ENCODE peak calls at places on chromosomes 16 and 17, in five cellular contexts. L is hepatic stellate cell, A is NCI-H2029 treated with DMSO at 0.1 percent for 48 hours, Y is mesenchymal stem cell, K is activated T-cell treated with anti-CD3 and anti-CD28 coated beads for 48 hours. G is an unnamed sample.

GRCh38 chr16:55257971-55258613 is 65.9 kb upstream of the IRX6 start:
- DNase-seq in K (peak; percentile 43), L (peak; percentile 13), A (no peak), Y (no peak), G (peak; percentile 72)

GRCh38 chr16:68281368-68282063 is 17.2 kb downstream of the SLC7A6 start:
- DNase-seq in K (no peak), A (no peak), Y (no peak), L (no peak), G (no peak)

GRCh38 chr17:79746955-79747507 is 16.3 kb downstream of the ENPP7 start:
- DNase-seq in A (no peak), K (no peak), L (no peak), Y (no peak), G (no peak)

GRCh38 chr16:28597692-28598261 is 927 bp upstream of the SULT1A2 start:
- DNase-seq in K (no peak), L (no peak), A (no peak), Y (no peak), G (peak; percentile 54)

GRCh38 chr16:73082608-73083007 is 34.7 kb upstream of the ZFHX3 start:
- DNase-seq in L (peak; percentile 81), A (no peak), Y (peak; percentile 97), K (no peak), G (no peak)

GRCh38 chr17:62666801-62667591 is 39.5 kb downstream of the MRC2 start:
- DNase-seq in K (no peak), Y (no peak), L (no peak), A (no peak), G (no peak)

GRCh38 chr16:67279296-67280089 is at the start of gene PLEKHG4:
- DNase-seq in Y (peak; percentile 56), K (peak; percentile 87), A (no peak), L (peak; percentile 88), G (peak; percentile 76)

GRCh38 chr17:57518587-57519118 is 226.4 kb downstream of the CCDC182 start:
- DNase-seq in K (no peak), L (no peak), A (peak; percentile 59), Y (peak; percentile 84), G (no peak)

GRCh38 chr17:74442670-74443515 is 11.0 kb downstream of the GPRC5C start:
- DNase-seq in Y (no peak), A (peak; percentile 91), L (no peak), K (no peak), G (peak; percentile 83)

GRCh38 chr17:63774141-63774981 is at the start of gene DDX42:
- DNase-seq in L (peak; percentile 54), Y (peak; percentile 81), A (no peak), K (no peak), G (peak; percentile 91)

GRCh38 chr16:51392651-51393187 is 241.6 kb upstream of the SALL1 start:
- DNase-seq in Y (peak; percentile 98), A (no peak), L (peak; percentile 33), K (no peak), G (no peak)

GRCh38 chr16:75193730-75194444 is 13.1 kb downstream of the CTRB2 start:
- DNase-seq in A (no peak), L (no peak), Y (no peak), K (no peak), G (no peak)

GRCh38 chr16:83899272-83899897 is 470 bp downstream of the MLYCD start:
- DNase-seq in L (peak; percentile 61), K (peak; percentile 23), A (no peak), Y (peak; percentile 67), G (peak; percentile 32)

GRCh38 chr16:86965331-86965730 is 351.9 kb downstream of the C16orf95 start:
- DNase-seq in Y (no peak), K (no peak), L (no peak), A (no peak), G (no peak)

GRCh38 chr16:797120-797420 is 3.5 kb downstream of the GNG13 start:
- DNase-seq in Y (no peak), K (no peak), L (no peak), A (no peak), G (no peak)

GRCh38 chr17:78351449-78352006 is 8.3 kb downstream of the SOCS3 start:
- DNase-seq in K (no peak), L (peak; percentile 81), A (no peak), Y (peak; percentile 100), G (peak; percentile 92)

GRCh38 chr17:30336369-30337171 is 2.7 kb upstream of the TMIGD1 start:
- DNase-seq in A (peak; percentile 89), Y (peak; percentile 44), K (peak; percentile 40), L (no peak), G (peak; percentile 57)

GRCh38 chr17:3621146-3621720 is 12.0 kb upstream of the TRPV1 start:
- DNase-seq in K (no peak), L (no peak), A (no peak), Y (no peak), G (no peak)

GRCh38 chr16:86396918-86397317 is 113.4 kb upstream of the FOXF1 start:
- DNase-seq in K (no peak), L (peak; percentile 47), A (no peak), Y (peak; percentile 96), G (no peak)

GRCh38 chr17:56898874-56899273 is 15.0 kb downstream of the TRIM25 start:
- DNase-seq in Y (no peak), K (no peak), L (no peak), A (no peak), G (no peak)

G was measured in lung.